ENCODE peak calls at places on chromosomes 2 and 18, in nine cellular contexts. Z is lower lobe of right lung, J is heart left ventricle, S is upper lobe of right lung, G is right lobe of liver, B is neural progenitor cell, L is GM23248, O is PC-3, I is IMR-90. W is an unnamed sample. For H3K36me3, the result is how much of the 10 kb centered on the place peaks cover.

GRCh38 chr2:38499921-38500634 is 102.7 kb downstream of the HNRNPLL start:
- DNase-seq in Z (no peak), J (no peak), S (no peak), G (no peak), B (peak), L (peak), O (no peak), I (no peak), W (no peak)

GRCh38 chr18:28081516-28081915 is 95.4 kb downstream of the CDH2 start:
- DNase-seq in Z (no peak), J (no peak), S (no peak), G (no peak), B (no peak), L (no peak), O (no peak), I (no peak), W (no peak)

GRCh38 chr2:106108351-106108750 is 85.8 kb downstream of the UXS1 start:
- DNase-seq in Z (no peak), J (no peak), S (no peak), G (no peak), B (peak), L (peak), O (peak), I (peak), W (peak)

GRCh38 chr2:98913916-98914712 is 21.9 kb downstream of the CRACDL start:
- DNase-seq in Z (peak), J (no peak), S (peak), G (no peak), B (no peak), L (no peak), O (peak), I (no peak), W (no peak)

GRCh38 chr2:100537918-100538317 is 24.9 kb upstream of the PDCL3 start:
- DNase-seq in Z (no peak), J (no peak), S (no peak), G (no peak), B (no peak), L (no peak), O (no peak), I (no peak), W (no peak)

GRCh38 chr18:45384137-45384998 is 230.9 kb upstream of the SLC14A2 start:
- DNase-seq in Z (no peak), J (peak), S (no peak), G (peak), B (peak), L (peak), O (peak), I (peak), W (peak)

GRCh38 chr2:158990397-158991209 is 22.2 kb downstream of the TANC1 start:
- DNase-seq in Z (no peak), J (no peak), S (no peak), G (no peak), B (no peak), L (peak), O (peak), I (peak), W (peak)

GRCh38 chr2:176682278-176682677 is 413.0 kb downstream of the MTX2 start:
- DNase-seq in Z (no peak), J (no peak), S (no peak), G (no peak), B (no peak), L (peak), O (no peak), I (no peak), W (no peak)

GRCh38 chr2:237911363-237912017 is 52.1 kb downstream of the RAMP1 start:
- DNase-seq in Z (no peak), J (no peak), S (no peak), G (no peak), B (no peak), L (no peak), O (no peak), I (no peak), W (no peak)

GRCh38 chr2:109203246-109204011 is 74.4 kb downstream of the SH3RF3 start:
- DNase-seq in Z (no peak), J (no peak), S (no peak), G (peak), B (no peak), L (no peak), O (no peak), I (no peak), W (no peak)

GRCh38 chr2:27765621-27766286 is 5.8 kb upstream of the MRPL33 start:
- DNase-seq in Z (peak), J (peak), S (peak), G (peak), B (no peak), L (peak), O (no peak), I (no peak), W (no peak)

GRCh38 chr2:239677455-239678185 is 276.8 kb upstream of the HDAC4 start:
- DNase-seq in Z (no peak), J (no peak), S (peak), G (peak), B (no peak), L (no peak), O (no peak), I (no peak), W (no peak)

GRCh38 chr2:28643911-28644334 is 107.7 kb upstream of the PPP1CB start:
- DNase-seq in Z (no peak), J (no peak), S (no peak), G (no peak), B (no peak), L (peak), O (peak), I (peak), W (no peak)

DNA sequence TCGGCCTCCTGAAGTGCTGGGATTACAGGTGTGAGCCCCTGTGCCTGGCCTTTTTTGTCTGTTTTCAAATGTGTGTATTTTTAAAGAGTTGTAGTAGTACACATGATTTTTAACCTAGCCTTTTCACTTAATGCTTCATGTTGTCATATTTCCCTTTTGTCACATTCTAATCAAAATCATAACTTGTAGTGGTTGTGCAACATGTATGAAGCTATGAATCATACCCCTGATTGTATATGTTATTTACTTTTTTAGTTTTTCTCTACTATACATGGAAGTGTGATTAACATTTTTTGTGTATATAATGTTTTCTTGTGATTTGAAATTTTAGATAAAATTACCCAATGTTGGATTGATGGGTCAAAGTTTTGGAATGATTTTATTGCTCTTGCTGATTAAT is 8.5 kb downstream of the GEN1 start:
- DNase-seq in Z (no peak), J (no peak), S (no peak), G (no peak), B (no peak), L (no peak), O (no peak), I (no peak), W (no peak)
- H3K36me3 ChIP-seq in Z (under half), J (under half), S (under half), G (under half), B (under half), L (under half), O (under half), I (under half), W (under half)

DNA sequence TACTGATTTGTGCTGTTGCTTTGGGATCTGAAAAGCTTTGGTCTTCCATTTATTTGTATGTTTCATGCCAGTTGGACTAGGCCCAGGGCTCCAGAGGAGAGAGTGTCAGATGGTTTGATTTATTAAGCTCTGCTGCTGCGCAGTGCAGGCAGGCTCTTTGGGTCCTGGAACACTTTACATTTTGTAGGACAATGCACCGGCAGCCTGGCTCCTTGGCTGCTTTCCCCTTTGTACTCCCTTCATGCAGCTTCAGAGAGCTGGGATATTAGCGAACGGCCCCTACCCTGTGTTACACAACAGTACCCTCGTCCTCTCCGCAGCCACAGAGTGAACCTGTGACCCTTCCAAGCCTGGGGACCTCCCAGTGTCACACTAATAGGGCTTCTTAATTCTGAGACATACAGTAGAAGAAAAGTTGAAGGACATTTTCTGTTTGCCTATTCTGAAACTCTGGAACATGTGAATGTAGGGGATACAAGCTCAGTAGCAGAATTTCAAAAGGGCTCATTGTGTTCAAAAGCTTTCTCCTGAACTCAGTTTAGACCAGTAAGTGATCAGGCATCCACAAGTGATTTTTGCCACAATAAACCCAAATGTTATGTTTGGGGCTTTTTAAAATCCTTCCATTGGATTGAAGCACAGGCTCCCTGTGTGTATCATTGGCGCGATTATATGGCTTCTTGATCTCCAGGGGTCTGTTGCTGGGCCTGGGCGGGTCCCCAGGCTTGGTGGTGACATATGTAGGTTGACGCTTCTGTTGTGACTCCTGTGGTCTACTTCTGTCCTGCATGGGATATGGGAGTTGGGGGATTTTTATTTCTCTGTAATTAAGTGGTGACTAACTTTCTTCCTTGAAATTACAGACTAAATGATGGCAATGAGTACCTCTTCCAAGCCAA is 56.5 kb upstream of the EML6 start:
- DNase-seq in Z (no peak), J (peak), S (no peak), G (peak), B (no peak), L (peak), O (no peak), I (peak), W (no peak)
- H3K27ac ChIP-seq in Z (peak), J (peak), S (peak), G (peak), B (no peak), L (peak), O (no peak), I (peak), W (peak)

GRCh38 chr2:216632952-216633615 is at the start of gene IGFBP2:
- DNase-seq in Z (no peak), J (peak), S (no peak), G (peak), B (peak), L (peak), O (peak), I (peak), W (no peak)
- H3K4me3 ChIP-seq in Z (peak), J (peak), S (peak), G (peak), B (peak), L (peak), O (peak), I (peak), W (peak)

GRCh38 chr2:218655751-218656150 is 3.7 kb downstream of the ZNF142 start:
- DNase-seq in Z (no peak), J (peak), S (no peak), G (no peak), B (no peak), L (no peak), O (no peak), I (no peak), W (no peak)

GRCh38 chr2:218662377-218662776 is 2.9 kb downstream of the BCS1L start:
- DNase-seq in Z (no peak), J (no peak), S (no peak), G (no peak), B (no peak), L (no peak), O (no peak), I (no peak), W (no peak)

GRCh38 chr2:218659258-218659987 is at the start of the genes BCS1L and ZNF142:
- DNase-seq in Z (peak), J (peak), S (peak), G (peak), B (peak), L (peak), O (peak), I (peak), W (peak)

GRCh38 chr2:218659988-218660358 is 490 bp downstream of the BCS1L start:
- DNase-seq in Z (no peak), J (no peak), S (no peak), G (no peak), B (no peak), L (peak), O (no peak), I (no peak), W (no peak)

DNA sequence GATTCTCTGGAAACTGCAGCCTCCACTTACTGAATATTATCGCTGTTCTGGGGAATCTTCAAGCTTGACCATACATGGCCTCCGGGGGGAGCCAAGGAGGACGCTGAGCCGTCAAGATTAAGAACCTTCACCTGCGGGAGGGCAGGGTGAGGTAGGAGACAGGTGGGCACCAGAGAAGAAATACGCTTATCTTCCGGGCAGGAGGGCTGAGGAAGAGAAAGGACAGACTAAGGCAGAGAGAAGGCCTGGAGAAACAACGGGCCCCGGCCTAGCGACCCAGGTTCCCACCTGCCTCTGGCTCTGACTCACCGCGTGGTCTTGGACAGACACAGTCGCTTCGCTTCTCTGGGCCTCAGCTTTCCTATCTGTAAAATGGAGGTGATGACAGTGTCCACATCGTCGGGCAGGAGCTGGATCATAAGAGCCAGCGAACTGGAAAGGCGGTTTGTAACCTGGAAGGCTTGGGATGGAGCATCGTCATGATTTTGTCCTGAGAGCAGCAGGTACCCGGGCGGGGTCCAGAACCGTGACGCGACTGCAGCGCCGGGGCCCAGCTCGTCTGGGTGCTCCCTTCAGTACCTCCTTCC is 659 bp downstream of the ZNF142 start:
- DNase-seq in Z (no peak), J (no peak), S (no peak), G (no peak), B (peak), L (peak), O (peak), I (peak), W (peak)
- H3K36me3 ChIP-seq in Z (half or more), J (under half), S (half or more), G (under half), B (under half), L (under half), O (under half), I (under half), W (under half)

DNA sequence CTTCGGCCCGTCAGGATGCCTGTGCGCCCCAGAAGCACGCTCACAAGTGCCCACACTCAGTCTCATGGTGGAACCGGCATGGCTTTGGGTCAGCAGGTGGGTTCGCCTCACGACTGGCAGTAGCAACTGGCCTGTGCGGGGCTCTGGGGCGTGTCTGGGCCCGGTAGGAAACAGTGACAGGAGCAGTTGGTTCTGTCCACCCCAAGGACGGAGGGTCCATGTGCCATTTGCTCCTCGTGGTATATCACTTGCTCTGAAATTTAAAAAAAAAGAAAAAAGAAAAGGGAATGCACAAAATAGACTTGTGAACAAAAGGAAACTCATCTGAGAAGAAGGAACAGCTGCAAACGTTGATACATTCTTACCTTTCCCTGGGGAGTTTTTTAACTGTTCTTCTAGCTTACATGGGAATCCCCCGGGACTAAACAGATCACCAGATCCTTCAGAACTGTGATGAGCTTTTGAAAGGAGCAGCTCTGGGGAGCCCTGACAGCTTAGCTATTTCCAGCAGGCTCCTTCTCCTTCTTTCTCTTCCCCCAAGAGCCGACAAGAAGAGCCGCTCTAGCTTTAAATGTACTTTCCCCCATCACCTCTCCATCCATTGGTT is 42.8 kb downstream of the TRAPPC12 start:
- DNase-seq in Z (no peak), J (no peak), S (no peak), G (no peak), B (no peak), L (no peak), O (no peak), I (no peak), W (no peak)
- H3K27ac ChIP-seq in Z (no peak), J (no peak), S (no peak), G (no peak), B (no peak), L (no peak), O (no peak), I (no peak), W (no peak)

GRCh38 chr2:215712219-215712849 is 276.5 kb upstream of the FN1 start:
- DNase-seq in Z (no peak), J (no peak), S (no peak), G (no peak), B (no peak), L (peak), O (no peak), I (no peak), W (no peak)
- H3K4me3 ChIP-seq in Z (no peak), J (no peak), S (no peak), G (no peak), B (no peak), L (no peak), O (no peak), I (no peak), W (no peak)

W was measured in brain microvascular endothelial cell.